ENCODE peak calls at places on chromosomes 13 and 19, in four cellular contexts. I is HAP-1, E is BE2C, N is tibial artery. T is an unnamed sample. For H3K36me3, the result is how much of the 10 kb centered on the place peaks cover.

GRCh38 chr19:46935066-46935663 is 74.4 kb downstream of the ARHGAP35 start:
- DNase-seq in I (no peak), E (no peak), N (no peak), T (no peak)

GRCh38 chr19:13094771-13095392 is 7.8 kb downstream of the LYL1 start:
- DNase-seq in I (no peak), E (peak), N (no peak), T (no peak)

GRCh38 chr19:16301999-16302694 is 22.5 kb upstream of the KLF2 start:
- DNase-seq in I (no peak), E (no peak), N (no peak), T (no peak)

GRCh38 chr13:114129649-114130062 is 2.8 kb downstream of the RASA3 start:
- DNase-seq in I (no peak), E (no peak), N (no peak), T (no peak)

GRCh38 chr19:38506723-38507550 is 73.4 kb downstream of the RYR1 start:
- DNase-seq in I (peak), E (peak), N (no peak), T (peak)

GRCh38 chr13:110237895-110238294 is 69.1 kb downstream of the COL4A1 start:
- DNase-seq in I (no peak), E (no peak), N (no peak), T (no peak)

GRCh38 chr13:99323488-99323887 is 16.3 kb upstream of the GPR183 start:
- DNase-seq in I (no peak), E (no peak), N (no peak), T (no peak)

GRCh38 chr13:91554101-91554500 is 155.7 kb downstream of the GPC5 start:
- DNase-seq in I (no peak), E (no peak), N (no peak), T (no peak)

GRCh38 chr19:55117063-55117635 is 288 bp downstream of the PPP1R12C start:
- DNase-seq in I (peak), E (no peak), N (no peak), T (no peak)

GRCh38 chr13:77136902-77137420 is 110.0 kb upstream of the FBXL3 start:
- DNase-seq in I (no peak), E (no peak), N (no peak), T (no peak)

GRCh38 chr13:67064920-67065319 is 165.2 kb downstream of the PCDH9 start:
- DNase-seq in I (no peak), E (no peak), N (no peak), T (no peak)

GRCh38 chr13:57624565-57625435 is 6.7 kb upstream of the PCDH17 start:
- DNase-seq in I (peak), E (peak), N (no peak), T (no peak)

GRCh38 chr19:51096473-51097165 is 11.6 kb downstream of the CTU1 start:
- DNase-seq in I (no peak), E (no peak), N (no peak), T (no peak)

GRCh38 chr19:47778954-47779351 is 450 bp downstream of the SELENOW start:
- DNase-seq in I (no peak), E (no peak), N (peak), T (no peak)

GRCh38 chr13:105497597-105497996 is 1037.9 kb downstream of the EFNB2 start:
- DNase-seq in I (no peak), E (no peak), N (no peak), T (no peak)

GRCh38 chr13:61277877-61278276 is 137.8 kb downstream of the PCDH20 start:
- DNase-seq in I (no peak), E (no peak), N (no peak), T (no peak)

GRCh38 chr19:3603121-3603841 is 3.4 kb downstream of the TBXA2R start:
- DNase-seq in I (no peak), E (no peak), N (peak), T (no peak)

GRCh38 chr13:34943675-34944634 is 1.9 kb downstream of the NBEA start:
- DNase-seq in I (no peak), E (no peak), N (no peak), T (no peak)

GRCh38 chr13:106533101-106533939 is 2.1 kb downstream of the EFNB2 start:
- DNase-seq in I (no peak), E (peak), N (peak), T (no peak)

GRCh38 chr13:76848596-76848995 is 37.6 kb downstream of the KCTD12 start:
- DNase-seq in I (no peak), E (peak), N (peak), T (no peak)

GRCh38 chr19:55703790-55704215 is 28.8 kb downstream of the EPN1 start:
- DNase-seq in I (peak), E (peak), N (peak), T (peak)

GRCh38 chr13:26946675-26947342 is 186.2 kb upstream of the GPR12 start:
- DNase-seq in I (no peak), E (no peak), N (no peak), T (peak)

GRCh38 chr13:105370011-105370645 is 1165.3 kb downstream of the EFNB2 start:
- DNase-seq in I (no peak), E (no peak), N (no peak), T (no peak)

GRCh38 chr13:21668665-21669599 is 1.9 kb upstream of the FGF9 start:
- DNase-seq in I (peak), E (no peak), N (peak), T (no peak)

GRCh38 chr13:21054313-21054712 is 7.1 kb downstream of the LATS2 start:
- DNase-seq in I (no peak), E (no peak), N (no peak), T (no peak)

GRCh38 chr13:36421447-36421846 is 10.8 kb upstream of the CCNA1 start:
- DNase-seq in I (no peak), E (no peak), N (no peak), T (no peak)

GRCh38 chr19:29260477-29261317 is 47.7 kb upstream of the UQCRFS1 start:
- DNase-seq in I (peak), E (peak), N (no peak), T (no peak)

GRCh38 chr13:50400930-50401553 is 385.8 kb downstream of the KCNRG start:
- DNase-seq in I (no peak), E (no peak), N (no peak), T (no peak)

GRCh38 chr13:105920375-105920774 is 615.1 kb downstream of the EFNB2 start:
- DNase-seq in I (peak), E (no peak), N (no peak), T (no peak)

GRCh38 chr13:100510208-100510997 is 78.2 kb downstream of the GGACT start:
- DNase-seq in I (peak), E (no peak), N (no peak), T (peak)

GRCh38 chr13:68588623-68589022 is 1358.5 kb upstream of the PCDH9 start:
- DNase-seq in I (no peak), E (no peak), N (no peak), T (no peak)

GRCh38 chr19:20928371-20928770 is 5.3 kb downstream of the ZNF85 start:
- DNase-seq in I (no peak), E (no peak), N (no peak), T (no peak)

GRCh38 chr13:20721454-20722357 is 18.2 kb downstream of the IL17D start:
- DNase-seq in I (no peak), E (no peak), N (peak), T (no peak)

GRCh38 chr19:49348305-49349188 is 13.3 kb downstream of the CD37 start:
- DNase-seq in I (no peak), E (no peak), N (no peak), T (no peak)

GRCh38 chr13:114049026-114049425 is 75.2 kb upstream of the C13orf46 start:
- DNase-seq in I (no peak), E (no peak), N (no peak), T (no peak)

GRCh38 chr13:65929436-65929835 is 1300.7 kb downstream of the PCDH9 start:
- DNase-seq in I (no peak), E (no peak), N (no peak), T (no peak)

GRCh38 chr13:73622375-73622774 is 511.8 kb downstream of the KLF12 start:
- DNase-seq in I (no peak), E (no peak), N (no peak), T (no peak)

GRCh38 chr13:47135800-47136658 is 239.2 kb upstream of the HTR2A start:
- DNase-seq in I (no peak), E (no peak), N (no peak), T (no peak)

GRCh38 chr19:8640402-8641004 is 10.1 kb downstream of the NFILZ start:
- DNase-seq in I (no peak), E (no peak), N (peak), T (no peak)
- H3K4me3 ChIP-seq in I (no peak), E (no peak), N (no peak), T (no peak)

GRCh38 chr19:52227980-52228379 is 38.1 kb downstream of the PPP2R1A start:
- DNase-seq in I (no peak), E (no peak), N (no peak), T (no peak)
- H3K36me3 ChIP-seq in I (half or more), E (under half), N (half or more), T (under half)

GRCh38 chr19:7355871-7356270 is 7.1 kb downstream of the ARHGEF18 start:
- DNase-seq in I (no peak), E (no peak), N (no peak), T (no peak)
- H3K4me3 ChIP-seq in I (no peak), E (no peak), N (no peak), T (no peak)

GRCh38 chr19:35727956-35728706 is 10.3 kb downstream of the KMT2B start:
- DNase-seq in I (no peak), E (no peak), N (no peak), T (no peak)

GRCh38 chr19:35730326-35730725 is 11.9 kb downstream of the IGFLR1 start:
- DNase-seq in I (no peak), E (no peak), N (no peak), T (no peak)

GRCh38 chr19:35727053-35727955 is 9.5 kb downstream of the KMT2B start:
- DNase-seq in I (no peak), E (no peak), N (no peak), T (no peak)

GRCh38 chr19:35729763-35730162 is 12.0 kb downstream of the KMT2B start:
- DNase-seq in I (no peak), E (no peak), N (no peak), T (no peak)

GRCh38 chr19:35729021-35729420 is 11.2 kb downstream of the KMT2B start:
- DNase-seq in I (no peak), E (no peak), N (no peak), T (no peak)
- H3K36me3 ChIP-seq in I (half or more), E (half or more), N (half or more), T (half or more)

GRCh38 chr19:10936661-10937084 is 8.1 kb downstream of the TIMM29 start:
- DNase-seq in I (peak), E (peak), N (no peak), T (peak)
- H3K4me3 ChIP-seq in I (no peak), E (peak), N (no peak), T (no peak)

GRCh38 chr19:14160017-14160703 is 23.8 kb upstream of the ASF1B start:
- DNase-seq in I (no peak), E (no peak), N (no peak), T (no peak)
- H3K36me3 ChIP-seq in I (half or more), E (half or more), N (under half), T (half or more)